ENCODE peak calls at places on chromosomes 1 and 21, in four cellular contexts. One of them, this sample, is unnamed.

GRCh38 chr1:53601867-53602266 is 137.1 kb downstream of the GLIS1 start:
- DNase-seq in H1: no peak
- DNase-seq in HepG2: no peak
- DNase-seq in GM12878: no peak
- DNase-seq in this sample: no peak

GRCh38 chr1:201741763-201742342 is 87.1 kb upstream of the IPO9 start:
- DNase-seq in H1: no peak
- DNase-seq in HepG2: no peak
- DNase-seq in GM12878: no peak
- DNase-seq in this sample: no peak

GRCh38 chr1:208731976-208732821 is 488.0 kb upstream of the PLXNA2 start:
- DNase-seq in H1: no peak
- DNase-seq in HepG2: no peak
- DNase-seq in GM12878: peak; percentile 24
- DNase-seq in this sample: no peak

GRCh38 chr1:1881727-1882126 is 9.2 kb downstream of the GNB1 start:
- DNase-seq in H1: no peak
- DNase-seq in HepG2: no peak
- DNase-seq in GM12878: no peak
- DNase-seq in this sample: no peak

GRCh38 chr1:46171872-46172271 is 3.0 kb upstream of the TSPAN1 start:
- DNase-seq in H1: peak; percentile 54
- DNase-seq in HepG2: no peak
- DNase-seq in GM12878: no peak
- DNase-seq in this sample: no peak

GRCh38 chr1:2174348-2175054 is 20.1 kb downstream of the FAAP20 start:
- DNase-seq in H1: peak; percentile 86
- DNase-seq in HepG2: peak; percentile 23
- DNase-seq in GM12878: no peak
- DNase-seq in this sample: peak; percentile 83

GRCh38 chr1:2597441-2598328 is 11.1 kb downstream of the PRXL2B start:
- DNase-seq in H1: no peak
- DNase-seq in HepG2: no peak
- DNase-seq in GM12878: no peak
- DNase-seq in this sample: peak; percentile 35

GRCh38 chr21:14603202-14603601 is 57.1 kb upstream of the SAMSN1 start:
- DNase-seq in H1: no peak
- DNase-seq in HepG2: no peak
- DNase-seq in GM12878: no peak
- DNase-seq in this sample: no peak

GRCh38 chr1:53585116-53585515 is 125.9 kb downstream of the DMRTB1 start:
- DNase-seq in H1: no peak
- DNase-seq in HepG2: no peak
- DNase-seq in GM12878: peak; percentile 3
- DNase-seq in this sample: no peak

GRCh38 chr21:46394819-46395152 is 63.9 kb upstream of the DIP2A start:
- DNase-seq in H1: no peak
- DNase-seq in HepG2: no peak
- DNase-seq in GM12878: no peak
- DNase-seq in this sample: no peak

GRCh38 chr21:15809818-15810217 is 80.0 kb downstream of the USP25 start:
- DNase-seq in H1: no peak
- DNase-seq in HepG2: no peak
- DNase-seq in GM12878: no peak
- DNase-seq in this sample: no peak

GRCh38 chr1:1187938-1188337 is 14.3 kb downstream of the TTLL10 start:
- DNase-seq in H1: no peak
- DNase-seq in HepG2: no peak
- DNase-seq in GM12878: no peak
- DNase-seq in this sample: no peak

GRCh38 chr1:10824821-10825540 is 28.5 kb upstream of the CASZ1 start:
- DNase-seq in H1: no peak
- DNase-seq in HepG2: no peak
- DNase-seq in GM12878: no peak
- DNase-seq in this sample: no peak

GRCh38 chr1:34101151-34101550 is 63.9 kb downstream of the CSMD2 start:
- DNase-seq in H1: no peak
- DNase-seq in HepG2: no peak
- DNase-seq in GM12878: no peak
- DNase-seq in this sample: no peak

GRCh38 chr1:45348966-45349677 is 8.9 kb upstream of the MUTYH start:
- DNase-seq in H1: no peak
- DNase-seq in HepG2: no peak
- DNase-seq in GM12878: no peak
- DNase-seq in this sample: no peak

GRCh38 chr1:23562138-23562819 is 3.0 kb upstream of the ID3 start:
- DNase-seq in H1: peak; percentile 87
- DNase-seq in HepG2: peak; percentile 98
- DNase-seq in GM12878: no peak
- DNase-seq in this sample: peak; percentile 95

GRCh38 chr1:67752306-67752705 is 67.3 kb downstream of the GADD45A start:
- DNase-seq in H1: no peak
- DNase-seq in HepG2: no peak
- DNase-seq in GM12878: no peak
- DNase-seq in this sample: no peak

GRCh38 chr1:36306210-36306901 is at the start of gene SH3D21:
- DNase-seq in H1: peak; percentile 84
- DNase-seq in HepG2: peak; percentile 67
- DNase-seq in GM12878: no peak
- DNase-seq in this sample: peak; percentile 38

GRCh38 chr21:26948194-26948593 is 18.7 kb downstream of the ADAMTS5 start:
- DNase-seq in H1: no peak
- DNase-seq in HepG2: no peak
- DNase-seq in GM12878: no peak
- DNase-seq in this sample: no peak

GRCh38 chr1:53909946-53910345 is 16.0 kb downstream of the DIO1 start:
- DNase-seq in H1: no peak
- DNase-seq in HepG2: peak; percentile 64
- DNase-seq in GM12878: no peak
- DNase-seq in this sample: no peak

GRCh38 chr1:22416555-22417454 is 34.8 kb upstream of the ZBTB40 start:
- DNase-seq in H1: peak; percentile 95
- DNase-seq in HepG2: peak; percentile 62
- DNase-seq in GM12878: peak; percentile 19
- DNase-seq in this sample: peak; percentile 92

GRCh38 chr1:117564227-117565082 is 41.4 kb upstream of the TENT5C start:
- DNase-seq in H1: peak; percentile 35
- DNase-seq in HepG2: no peak
- DNase-seq in GM12878: no peak
- DNase-seq in this sample: peak; percentile 44

GRCh38 chr1:236039736-236040670 is 24.9 kb downstream of the NID1 start:
- DNase-seq in H1: no peak
- DNase-seq in HepG2: peak; percentile 93
- DNase-seq in GM12878: no peak
- DNase-seq in this sample: no peak

GRCh38 chr1:237861944-237862343 is 28.8 kb downstream of the ZP4 start:
- DNase-seq in H1: no peak
- DNase-seq in HepG2: no peak
- DNase-seq in GM12878: no peak
- DNase-seq in this sample: no peak

GRCh38 chr1:12276225-12276624 is 46.4 kb downstream of the VPS13D start:
- DNase-seq in H1: peak; percentile 67
- DNase-seq in HepG2: peak; percentile 32
- DNase-seq in GM12878: no peak
- DNase-seq in this sample: peak; percentile 80

GRCh38 chr1:52111492-52111891 is 30.4 kb upstream of the ZFYVE9 start:
- DNase-seq in H1: no peak
- DNase-seq in HepG2: no peak
- DNase-seq in GM12878: no peak
- DNase-seq in this sample: no peak

GRCh38 chr1:201900476-201900875 is 11.8 kb downstream of the SHISA4 start:
- DNase-seq in H1: no peak
- DNase-seq in HepG2: no peak
- DNase-seq in GM12878: no peak
- DNase-seq in this sample: no peak

GRCh38 chr1:87399264-87399663 is 70.6 kb downstream of the LMO4 start:
- DNase-seq in H1: no peak
- DNase-seq in HepG2: no peak
- DNase-seq in GM12878: no peak
- DNase-seq in this sample: no peak

GRCh38 chr1:119674835-119675289 is 26.8 kb upstream of the ZNF697 start:
- DNase-seq in H1: no peak
- DNase-seq in HepG2: peak; percentile 79
- DNase-seq in GM12878: no peak
- DNase-seq in this sample: peak; percentile 81

GRCh38 chr1:153960206-153960605 is 1.8 kb upstream of the CRTC2 start:
- DNase-seq in H1: no peak
- DNase-seq in HepG2: no peak
- DNase-seq in GM12878: no peak
- DNase-seq in this sample: no peak

GRCh38 chr1:14362331-14362730 is 236.2 kb upstream of the KAZN start:
- DNase-seq in H1: no peak
- DNase-seq in HepG2: no peak
- DNase-seq in GM12878: no peak
- DNase-seq in this sample: no peak

GRCh38 chr1:41840592-41841246 is 78.0 kb downstream of the HIVEP3 start:
- DNase-seq in H1: no peak
- DNase-seq in HepG2: no peak
- DNase-seq in GM12878: no peak
- DNase-seq in this sample: no peak

GRCh38 chr1:244801246-244801645 is 34.2 kb upstream of the COX20 start:
- DNase-seq in H1: no peak
- DNase-seq in HepG2: peak; percentile 87
- DNase-seq in GM12878: no peak
- DNase-seq in this sample: peak; percentile 62

GRCh38 chr1:110555807-110556470 is 37.0 kb upstream of the KCNA10 start:
- DNase-seq in H1: no peak
- DNase-seq in HepG2: no peak
- DNase-seq in GM12878: no peak
- DNase-seq in this sample: no peak

GRCh38 chr1:219555802-219556201 is 57.1 kb downstream of the ZC3H11B start:
- DNase-seq in H1: no peak
- DNase-seq in HepG2: no peak
- DNase-seq in GM12878: no peak
- DNase-seq in this sample: no peak

GRCh38 chr1:168947039-168947438 is 159.5 kb upstream of the ATP1B1 start:
- DNase-seq in H1: no peak
- DNase-seq in HepG2: no peak
- DNase-seq in GM12878: no peak
- DNase-seq in this sample: no peak

GRCh38 chr21:41962425-41962966 is 8.7 kb upstream of the C2CD2 start:
- DNase-seq in H1: peak; percentile 33
- DNase-seq in HepG2: no peak
- DNase-seq in GM12878: no peak
- DNase-seq in this sample: no peak

GRCh38 chr1:185477638-185478216 is 160.7 kb upstream of the IVNS1ABP start:
- DNase-seq in H1: no peak
- DNase-seq in HepG2: peak; percentile 9
- DNase-seq in GM12878: no peak
- DNase-seq in this sample: no peak

GRCh38 chr1:185483217-185483616 is 166.2 kb upstream of the IVNS1ABP start:
- DNase-seq in H1: no peak
- DNase-seq in HepG2: no peak
- DNase-seq in GM12878: no peak
- DNase-seq in this sample: no peak

GRCh38 chr1:185478878-185479277 is 161.8 kb upstream of the IVNS1ABP start:
- DNase-seq in H1: no peak
- DNase-seq in HepG2: no peak
- DNase-seq in GM12878: no peak
- DNase-seq in this sample: no peak

GRCh38 chr1:185480545-185480944 is 163.5 kb upstream of the IVNS1ABP start:
- DNase-seq in H1: no peak
- DNase-seq in HepG2: no peak
- DNase-seq in GM12878: no peak
- DNase-seq in this sample: no peak

GRCh38 chr1:185479781-185480180 is 162.7 kb upstream of the IVNS1ABP start:
- DNase-seq in H1: no peak
- DNase-seq in HepG2: no peak
- DNase-seq in GM12878: no peak
- DNase-seq in this sample: no peak
- TF ChIP-seq CBX5 in H1: no peak
- TF ChIP-seq CBX5 in HepG2: no peak
- TF ChIP-seq CBX5 in GM12878: no peak
- TF ChIP-seq CBX5 in this sample: no peak

DNA sequence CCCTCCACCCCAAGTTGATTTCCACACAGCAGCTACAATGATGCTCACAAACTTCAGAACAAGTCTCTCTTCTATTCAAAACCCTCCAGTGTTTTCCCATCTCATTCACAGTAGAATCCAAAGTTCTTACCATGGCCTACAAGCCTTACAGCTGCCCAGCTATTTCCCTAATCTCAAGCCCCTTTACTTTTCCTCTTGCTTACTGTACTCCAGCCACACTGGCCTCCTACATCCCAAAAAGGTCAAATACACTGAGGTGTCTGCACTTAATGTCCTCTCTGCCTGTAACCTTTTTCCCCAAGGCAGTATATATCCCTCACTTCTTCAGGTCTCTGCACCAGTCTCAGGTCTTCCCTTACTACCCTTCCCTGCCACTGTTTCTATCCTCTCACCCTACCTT is 2.6 kb downstream of the RAP1A start:
- DNase-seq in H1: no peak
- DNase-seq in HepG2: no peak
- DNase-seq in GM12878: no peak
- DNase-seq in this sample: no peak
- TF ChIP-seq CBX5 in H1: no peak
- TF ChIP-seq CBX5 in HepG2: no peak
- TF ChIP-seq CBX5 in GM12878: no peak
- TF ChIP-seq CBX5 in this sample: no peak

GRCh38 chr1:59124166-59124565 is 172.7 kb upstream of the FGGY start:
- DNase-seq in H1: no peak
- DNase-seq in HepG2: no peak
- DNase-seq in GM12878: no peak
- DNase-seq in this sample: no peak

GRCh38 chr1:59125711-59126320 is 171.1 kb upstream of the FGGY start:
- DNase-seq in H1: no peak
- DNase-seq in HepG2: no peak
- DNase-seq in GM12878: no peak
- DNase-seq in this sample: no peak

GRCh38 chr1:59123081-59123675 is 173.7 kb upstream of the FGGY start:
- DNase-seq in H1: no peak
- DNase-seq in HepG2: no peak
- DNase-seq in GM12878: no peak
- DNase-seq in this sample: no peak

GRCh38 chr1:59125154-59125553 is 171.7 kb upstream of the FGGY start:
- DNase-seq in H1: no peak
- DNase-seq in HepG2: no peak
- DNase-seq in GM12878: no peak
- DNase-seq in this sample: no peak

DNA sequence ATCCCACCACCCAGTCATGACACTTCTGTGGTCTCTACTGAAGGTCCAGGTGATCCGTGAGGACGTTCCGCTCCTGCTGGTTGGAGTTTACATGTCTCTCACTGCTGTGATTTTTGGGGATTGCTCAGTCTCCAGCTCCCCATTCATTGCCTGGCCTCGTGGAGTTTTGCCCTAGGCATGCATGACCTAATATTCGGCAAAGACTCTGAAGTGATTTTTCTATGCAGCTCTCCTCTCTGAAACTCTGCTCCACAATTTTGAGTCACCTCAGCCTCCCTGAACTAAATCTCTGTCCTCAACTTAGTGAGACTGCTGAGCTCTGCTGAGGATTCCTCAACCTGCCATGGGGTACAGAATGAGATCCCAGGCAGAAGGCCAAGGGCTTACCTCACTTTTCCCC is 174.4 kb upstream of the FGGY start:
- DNase-seq in H1: no peak
- DNase-seq in HepG2: no peak
- DNase-seq in GM12878: no peak
- DNase-seq in this sample: no peak
- TF ChIP-seq CBX5 in H1: no peak
- TF ChIP-seq CBX5 in HepG2: no peak
- TF ChIP-seq CBX5 in GM12878: no peak
- TF ChIP-seq CBX5 in this sample: no peak

GRCh38 chr1:177953549-177953948 is 16.3 kb downstream of the SEC16B start:
- DNase-seq in H1: no peak
- DNase-seq in HepG2: no peak
- DNase-seq in GM12878: no peak
- DNase-seq in this sample: no peak
- TF ChIP-seq CBX5 in H1: no peak
- TF ChIP-seq CBX5 in HepG2: no peak
- TF ChIP-seq CBX5 in GM12878: no peak
- TF ChIP-seq CBX5 in this sample: no peak

This sample was measured in K562.